ENCODE peak calls at places on chromosomes 3 and 15, in seven cellular contexts. D is H9; H is HTR-8/SVneo; X is naive thymus-derived CD8-positive, alpha-beta T cell; U is dorsolateral prefrontal cortex; B is globus pallidus; E is stimulated activated CD8-positive, alpha-beta memory T cell treated with anti-CD3 and anti-CD28 coated beads, Interleukin-12 subunit alpha, Interleukin-12 subunit beta, amount 100 ng/mL, for 4 hours. O is an unnamed sample.

GRCh38 chr15:100043069-100043641 is 298.6 kb downstream of the ADAMTS17 start:
- DNase-seq in D (no peak), H (peak), X (no peak), U (no peak), B (no peak), E (no peak), O (no peak)

GRCh38 chr3:26827169-26827568 is 204.6 kb downstream of the LRRC3B start:
- DNase-seq in D (no peak), H (no peak), X (no peak), U (no peak), B (no peak), E (no peak), O (no peak)

GRCh38 chr3:13728487-13728886 is 151.4 kb downstream of the WNT7A start:
- DNase-seq in D (peak), H (no peak), X (no peak), U (no peak), B (no peak), E (no peak), O (no peak)

GRCh38 chr3:135784557-135784956 is 181.0 kb upstream of the PPP2R3A start:
- DNase-seq in D (no peak), H (no peak), X (no peak), U (no peak), B (peak), E (no peak), O (no peak)

GRCh38 chr3:15542641-15543040 is 21.1 kb upstream of the COLQ start:
- DNase-seq in D (no peak), H (no peak), X (no peak), U (no peak), B (no peak), E (no peak), O (no peak)

GRCh38 chr3:129564981-129565644 is 22.1 kb downstream of the H1-8 start:
- DNase-seq in D (no peak), H (no peak), X (no peak), U (no peak), B (no peak), E (no peak), O (no peak)

GRCh38 chr3:77407454-77407853 is 367.6 kb downstream of the ROBO2 start:
- DNase-seq in D (no peak), H (no peak), X (no peak), U (no peak), B (no peak), E (no peak), O (no peak)

GRCh38 chr3:157618075-157618760 is 115.0 kb upstream of the VEPH1 start:
- DNase-seq in D (no peak), H (peak), X (peak), U (no peak), B (peak), E (no peak), O (no peak)

GRCh38 chr3:62665627-62666433 is 209.4 kb downstream of the CADPS start:
- DNase-seq in D (peak), H (peak), X (no peak), U (peak), B (peak), E (no peak), O (no peak)

GRCh38 chr3:27311400-27311799 is 57.8 kb downstream of the NEK10 start:
- DNase-seq in D (peak), H (peak), X (no peak), U (no peak), B (no peak), E (no peak), O (no peak)